ENCODE peak calls at places on chromosome 21, in six cellular contexts. Y is COLO829; S is effector memory CD4-positive, alpha-beta T cell; Z is stimulated activated CD4-positive, alpha-beta T cell treated with anti-CD3 and anti-CD28 coated beads, TNF-alpha, amount 100 ng/mL, for 4 hours; M is H54; N is AG20443. K is an unnamed sample.

GRCh38 chr21:15498455-15498854 is 231.3 kb upstream of the USP25 start:
- DNase-seq in Y (no peak), S (no peak), Z (no peak), M (no peak), N (no peak), K (no peak)

GRCh38 chr21:39009587-39010225 is 173.5 kb downstream of the PSMG1 start:
- DNase-seq in Y (no peak), S (no peak), Z (no peak), M (no peak), N (no peak), K (no peak)

GRCh38 chr21:16815228-16815627 is 697.6 kb upstream of the CXADR start:
- DNase-seq in Y (no peak), S (no peak), Z (no peak), M (no peak), N (no peak), K (no peak)

GRCh38 chr21:46368533-46369285 is 44.8 kb downstream of the PCNT start:
- DNase-seq in Y (no peak), S (peak; percentile 11), Z (no peak), M (no peak), N (no peak), K (no peak)

GRCh38 chr21:30426732-30427131 is 1.0 kb upstream of the KRTAP13-3 start:
- DNase-seq in Y (no peak), S (no peak), Z (no peak), M (no peak), N (no peak), K (no peak)

GRCh38 chr21:44013380-44014088 is 1.4 kb downstream of the TRAPPC10 start:
- DNase-seq in Y (no peak), S (peak; percentile 42), Z (no peak), M (no peak), N (no peak), K (peak; percentile 30)

GRCh38 chr21:46226146-46226545 is 2.4 kb downstream of the LSS start:
- DNase-seq in Y (no peak), S (no peak), Z (no peak), M (no peak), N (no peak), K (no peak)

GRCh38 chr21:30981403-30981802 is 56.9 kb downstream of the KRTAP19-8 start:
- DNase-seq in Y (no peak), S (no peak), Z (no peak), M (no peak), N (no peak), K (no peak)

GRCh38 chr21:43361127-43361492 is 65.8 kb downstream of the SIK1 start:
- DNase-seq in Y (no peak), S (no peak), Z (no peak), M (no peak), N (peak; percentile 65), K (no peak)

GRCh38 chr21:33169360-33169759 is 60.4 kb upstream of the IFNAR2 start:
- DNase-seq in Y (no peak), S (no peak), Z (no peak), M (no peak), N (no peak), K (no peak)

GRCh38 chr21:45335761-45336534 is 48.3 kb upstream of the POFUT2 start:
- DNase-seq in Y (no peak), S (no peak), Z (no peak), M (no peak), N (no peak), K (no peak)

GRCh38 chr21:37119421-37120218 is 46.6 kb downstream of the TTC3 start:
- DNase-seq in Y (no peak), S (no peak), Z (no peak), M (peak; percentile 16), N (no peak), K (no peak)

GRCh38 chr21:25956993-25957714 is 213.4 kb downstream of the APP start:
- DNase-seq in Y (peak; percentile 35), S (no peak), Z (no peak), M (no peak), N (peak; percentile 43), K (no peak)

GRCh38 chr21:28336299-28336698 is 656.4 kb downstream of the LTN1 start:
- DNase-seq in Y (peak; percentile 48), S (no peak), Z (no peak), M (peak; percentile 3), N (peak; percentile 44), K (no peak)

GRCh38 chr21:34205811-34206635 is 132.6 kb downstream of the MRPS6 start:
- DNase-seq in Y (no peak), S (no peak), Z (no peak), M (no peak), N (no peak), K (no peak)

GRCh38 chr21:41630917-41631316 is 123.0 kb upstream of the TMPRSS2 start:
- DNase-seq in Y (no peak), S (no peak), Z (no peak), M (no peak), N (no peak), K (no peak)

GRCh38 chr21:37557261-37557950 is 190.8 kb downstream of the DYRK1A start:
- DNase-seq in Y (no peak), S (no peak), Z (no peak), M (no peak), N (no peak), K (no peak)

GRCh38 chr21:38219049-38219628 is 37.7 kb upstream of the KCNJ15 start:
- DNase-seq in Y (peak; percentile 49), S (peak; percentile 33), Z (peak; percentile 16), M (peak; percentile 38), N (peak; percentile 81), K (peak; percentile 51)

GRCh38 chr21:34201441-34201838 is 128.1 kb downstream of the MRPS6 start:
- DNase-seq in Y (no peak), S (no peak), Z (no peak), M (no peak), N (no peak), K (no peak)

GRCh38 chr21:42959754-42960153 is 14.6 kb upstream of the PKNOX1 start:
- DNase-seq in Y (no peak), S (no peak), Z (no peak), M (no peak), N (no peak), K (no peak)

GRCh38 chr21:32256226-32256625 is 22.6 kb downstream of the MIS18A start:
- DNase-seq in Y (no peak), S (no peak), Z (no peak), M (no peak), N (no peak), K (no peak)